ENCODE peak calls at places on chromosomes 2 and 18, in seven cellular contexts. U is lower lobe of right lung, D is HL-60, R is ascending aorta, W is lung, S is kidney epithelial cell, Y is thyroid gland. Q is an unnamed sample.

GRCh38 chr18:48023334-48024008 is 93.0 kb upstream of the SMAD2 start:
- DNase-seq in D (no peak), R (peak; percentile 67), S (peak; percentile 80), W (no peak), Y (peak; percentile 94), U (peak; percentile 36), Q (no peak)

GRCh38 chr18:52312321-52312720 is 27.7 kb upstream of the DCC start:
- DNase-seq in S (peak; percentile 43), W (no peak), D (no peak), U (no peak), Y (no peak), R (no peak), Q (no peak)

GRCh38 chr2:10810175-10811161 is 2.1 kb downstream of the PDIA6 start:
- DNase-seq in U (no peak), W (no peak), S (no peak), R (no peak), D (no peak), Y (no peak), Q (no peak)

GRCh38 chr2:73859721-73860586 is 31.2 kb downstream of the STAMBP start:
- DNase-seq in U (no peak), D (no peak), Y (no peak), S (peak; percentile 31), W (no peak), R (no peak), Q (no peak)

GRCh38 chr2:217954469-217954868 is 48.3 kb downstream of the TNS1 start:
- DNase-seq in D (no peak), Y (peak; percentile 89), S (no peak), U (peak; percentile 64), W (no peak), R (peak; percentile 69), Q (no peak)

GRCh38 chr2:234405472-234405871 is 91.4 kb downstream of the ARL4C start:
- DNase-seq in R (no peak), S (no peak), W (no peak), Y (no peak), D (no peak), U (no peak), Q (no peak)

GRCh38 chr2:168470188-168470879 is 14.3 kb downstream of the CERS6 start:
- DNase-seq in Y (no peak), D (no peak), S (no peak), R (no peak), U (no peak), W (no peak), Q (no peak)

GRCh38 chr2:42959148-42959992 is 167.0 kb upstream of the HAAO start:
- DNase-seq in S (no peak), Y (no peak), D (no peak), U (no peak), R (peak; percentile 86), W (peak; percentile 42), Q (no peak)

GRCh38 chr2:136129601-136130000 is 11.7 kb upstream of the CXCR4 start:
- DNase-seq in Y (no peak), W (no peak), U (no peak), D (no peak), R (no peak), S (no peak), Q (no peak)

GRCh38 chr18:50189160-50189559 is 5.8 kb downstream of the MYO5B start:
- DNase-seq in D (no peak), R (no peak), S (no peak), W (no peak), Y (no peak), U (no peak), Q (no peak)

GRCh38 chr2:20444993-20445910 is 1.6 kb upstream of the RHOB start:
- DNase-seq in R (peak; percentile 64), U (no peak), D (no peak), S (no peak), Y (no peak), W (no peak), Q (no peak)

GRCh38 chr18:59792353-59792752 is 95.1 kb upstream of the CCBE1 start:
- DNase-seq in W (no peak), U (no peak), S (no peak), D (no peak), Y (no peak), R (no peak), Q (no peak)

GRCh38 chr2:8285081-8285480 is 396.8 kb upstream of the ID2 start:
- DNase-seq in D (no peak), U (no peak), W (no peak), R (peak; percentile 42), Y (no peak), S (no peak), Q (no peak)
- TF ChIP-seq CTCF in D (no peak), U (no peak), W (no peak), R (no peak), Y (no peak), S (peak; percentile 11), Q (peak; percentile 38)

GRCh38 chr18:28407681-28408080 is 230.8 kb upstream of the CDH2 start:
- DNase-seq in D (no peak), Y (no peak), U (no peak), W (no peak), S (no peak), R (no peak), Q (no peak)

GRCh38 chr18:28409811-28410210 is 232.9 kb upstream of the CDH2 start:
- DNase-seq in U (no peak), S (no peak), W (no peak), Y (no peak), D (no peak), R (no peak), Q (no peak)

GRCh38 chr18:28411806-28412205 is 234.9 kb upstream of the CDH2 start:
- DNase-seq in U (no peak), R (peak; percentile 76), Y (no peak), D (no peak), W (no peak), S (no peak), Q (no peak)

GRCh38 chr18:28408528-28408927 is 231.6 kb upstream of the CDH2 start:
- DNase-seq in U (no peak), Y (no peak), R (no peak), D (no peak), S (no peak), W (no peak), Q (no peak)

GRCh38 chr18:28412521-28412920 is 235.6 kb upstream of the CDH2 start:
- DNase-seq in R (no peak), W (no peak), U (no peak), Y (no peak), D (no peak), S (no peak), Q (no peak)
- H3K4me3 ChIP-seq in R (no peak overlapping the region), W (no peak overlapping the region), U (no peak overlapping the region), Y (no peak overlapping the region), D (no peak overlapping the region), S (no peak overlapping the region), Q (no peak overlapping the region)

DNA sequence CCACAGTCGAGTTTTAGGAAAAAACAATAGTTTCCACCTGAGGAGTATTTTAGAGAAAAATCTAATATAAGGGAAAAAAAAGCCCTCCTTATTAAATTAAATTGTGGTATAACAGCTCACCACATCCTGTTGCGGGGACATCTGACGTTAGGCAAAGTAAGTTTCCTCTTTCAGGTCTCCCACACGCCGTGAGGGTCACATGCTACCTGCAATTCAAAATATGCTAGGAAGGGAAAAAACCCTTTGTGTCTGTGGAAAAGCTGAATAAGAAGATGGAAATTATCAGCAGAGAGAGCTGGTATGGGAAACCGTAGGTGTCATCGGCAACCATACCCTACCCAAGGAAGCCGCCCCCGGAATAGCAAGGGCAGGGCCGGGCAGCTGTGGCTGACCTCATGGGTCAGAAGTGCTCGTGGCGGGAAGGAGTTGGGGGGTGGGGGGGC is 128.0 kb downstream of the NFATC1 start:
- DNase-seq in U (no peak), W (no peak), D (peak; percentile 80), S (no peak), R (no peak), Y (no peak), Q (peak; percentile 55)
- TF ChIP-seq CTCF in U (no peak), W (no peak), D (no peak), S (no peak), R (no peak), Y (no peak), Q (no peak)

GRCh38 chr2:188158337-188159100 is 133.2 kb upstream of the GULP1 start:
- DNase-seq in R (no peak), D (no peak), S (no peak), W (no peak), Y (no peak), U (no peak), Q (no peak)
- H3K4me3 ChIP-seq in R (no peak overlapping the region), D (no peak overlapping the region), S (no peak overlapping the region), W (no peak overlapping the region), Y (no peak overlapping the region), U (no peak overlapping the region), Q (no peak overlapping the region)

GRCh38 chr2:120441744-120442471 is 96.0 kb downstream of the INHBB start:
- DNase-seq in U (peak; percentile 77), D (no peak), Y (peak; percentile 70), R (peak; percentile 78), W (peak; percentile 51), S (no peak), Q (no peak)
- TF ChIP-seq CTCF in U (no peak), D (no peak), Y (no peak), R (no peak), W (no peak), S (no peak), Q (no peak)

Q was measured in GM12864.